ENCODE peak calls at places on chromosomes 12 and 14, in seven cellular contexts. One of them, this sample, is unnamed.

GRCh38 chr14:96917442-96917963 is 120.3 kb downstream of the VRK1 start:
- DNase-seq in hepatic stellate cell: no peak
- DNase-seq in PC-3: no peak
- DNase-seq in stimulated activated naive B cell treated with anti-CD40 and anti-IgM and Interleukin-4, amounts not matched to agents 10 μg/mL and 1 μg/mL and 100 μg/mL, for 72 hours: no peak
- DNase-seq in sigmoid colon: no peak
- DNase-seq in activated CD4-positive, alpha-beta T cell treated with anti-CD3 and anti-CD28 coated beads, Interleukin-2, amount 50 U/mL, for 4 hours: no peak
- DNase-seq in activated naive CD4-positive, alpha-beta T cell treated with anti-CD3 and anti-CD28 coated beads, Interleukin-2, amount 10 ng/mL, durations not matched to agents 7 days and 5 days: no peak
- DNase-seq in this sample: no peak

GRCh38 chr12:123269980-123270379 is 1.7 kb downstream of the CDK2AP1 start:
- DNase-seq in activated naive CD4-positive, alpha-beta T cell treated with anti-CD3 and anti-CD28 coated beads, Interleukin-2, amount 10 ng/mL, durations not matched to agents 7 days and 5 days: peak; percentile 31
- DNase-seq in hepatic stellate cell: peak; percentile 44
- DNase-seq in stimulated activated naive B cell treated with anti-CD40 and anti-IgM and Interleukin-4, amounts not matched to agents 10 μg/mL and 1 μg/mL and 100 μg/mL, for 72 hours: no peak
- DNase-seq in PC-3: peak; percentile 26
- DNase-seq in sigmoid colon: no peak
- DNase-seq in activated CD4-positive, alpha-beta T cell treated with anti-CD3 and anti-CD28 coated beads, Interleukin-2, amount 50 U/mL, for 4 hours: no peak
- DNase-seq in this sample: peak; percentile 61

GRCh38 chr14:105204206-105204930 is 23.3 kb upstream of the NUDT14 start:
- DNase-seq in sigmoid colon: no peak
- DNase-seq in stimulated activated naive B cell treated with anti-CD40 and anti-IgM and Interleukin-4, amounts not matched to agents 10 μg/mL and 1 μg/mL and 100 μg/mL, for 72 hours: no peak
- DNase-seq in hepatic stellate cell: no peak
- DNase-seq in activated naive CD4-positive, alpha-beta T cell treated with anti-CD3 and anti-CD28 coated beads, Interleukin-2, amount 10 ng/mL, durations not matched to agents 7 days and 5 days: no peak
- DNase-seq in PC-3: peak; percentile 74
- DNase-seq in activated CD4-positive, alpha-beta T cell treated with anti-CD3 and anti-CD28 coated beads, Interleukin-2, amount 50 U/mL, for 4 hours: no peak
- DNase-seq in this sample: no peak

GRCh38 chr12:112170971-112171596 is 45.7 kb downstream of the TRAFD1 start:
- DNase-seq in hepatic stellate cell: no peak
- DNase-seq in PC-3: no peak
- DNase-seq in stimulated activated naive B cell treated with anti-CD40 and anti-IgM and Interleukin-4, amounts not matched to agents 10 μg/mL and 1 μg/mL and 100 μg/mL, for 72 hours: no peak
- DNase-seq in sigmoid colon: peak; percentile 49
- DNase-seq in activated CD4-positive, alpha-beta T cell treated with anti-CD3 and anti-CD28 coated beads, Interleukin-2, amount 50 U/mL, for 4 hours: no peak
- DNase-seq in activated naive CD4-positive, alpha-beta T cell treated with anti-CD3 and anti-CD28 coated beads, Interleukin-2, amount 10 ng/mL, durations not matched to agents 7 days and 5 days: no peak
- DNase-seq in this sample: no peak

GRCh38 chr12:111462134-111462821 is 56.6 kb downstream of the SH2B3 start:
- DNase-seq in hepatic stellate cell: peak; percentile 55
- DNase-seq in activated CD4-positive, alpha-beta T cell treated with anti-CD3 and anti-CD28 coated beads, Interleukin-2, amount 50 U/mL, for 4 hours: no peak
- DNase-seq in sigmoid colon: no peak
- DNase-seq in stimulated activated naive B cell treated with anti-CD40 and anti-IgM and Interleukin-4, amounts not matched to agents 10 μg/mL and 1 μg/mL and 100 μg/mL, for 72 hours: no peak
- DNase-seq in PC-3: no peak
- DNase-seq in activated naive CD4-positive, alpha-beta T cell treated with anti-CD3 and anti-CD28 coated beads, Interleukin-2, amount 10 ng/mL, durations not matched to agents 7 days and 5 days: no peak
- DNase-seq in this sample: no peak

GRCh38 chr14:50040401-50040775 is 76.0 kb downstream of the VCPKMT start:
- DNase-seq in activated CD4-positive, alpha-beta T cell treated with anti-CD3 and anti-CD28 coated beads, Interleukin-2, amount 50 U/mL, for 4 hours: peak; percentile 38
- DNase-seq in activated naive CD4-positive, alpha-beta T cell treated with anti-CD3 and anti-CD28 coated beads, Interleukin-2, amount 10 ng/mL, durations not matched to agents 7 days and 5 days: peak; percentile 61
- DNase-seq in sigmoid colon: no peak
- DNase-seq in PC-3: peak; percentile 91
- DNase-seq in hepatic stellate cell: peak; percentile 60
- DNase-seq in stimulated activated naive B cell treated with anti-CD40 and anti-IgM and Interleukin-4, amounts not matched to agents 10 μg/mL and 1 μg/mL and 100 μg/mL, for 72 hours: peak; percentile 31
- DNase-seq in this sample: peak; percentile 76

GRCh38 chr12:93128332-93128707 is 199.2 kb upstream of the EEA1 start:
- DNase-seq in activated naive CD4-positive, alpha-beta T cell treated with anti-CD3 and anti-CD28 coated beads, Interleukin-2, amount 10 ng/mL, durations not matched to agents 7 days and 5 days: no peak
- DNase-seq in activated CD4-positive, alpha-beta T cell treated with anti-CD3 and anti-CD28 coated beads, Interleukin-2, amount 50 U/mL, for 4 hours: no peak
- DNase-seq in stimulated activated naive B cell treated with anti-CD40 and anti-IgM and Interleukin-4, amounts not matched to agents 10 μg/mL and 1 μg/mL and 100 μg/mL, for 72 hours: no peak
- DNase-seq in hepatic stellate cell: no peak
- DNase-seq in sigmoid colon: no peak
- DNase-seq in PC-3: no peak
- DNase-seq in this sample: no peak

GRCh38 chr12:127677537-127678131 is 589.3 kb upstream of the TMEM132C start:
- DNase-seq in PC-3: peak; percentile 97
- DNase-seq in hepatic stellate cell: peak; percentile 70
- DNase-seq in activated naive CD4-positive, alpha-beta T cell treated with anti-CD3 and anti-CD28 coated beads, Interleukin-2, amount 10 ng/mL, durations not matched to agents 7 days and 5 days: peak; percentile 69
- DNase-seq in stimulated activated naive B cell treated with anti-CD40 and anti-IgM and Interleukin-4, amounts not matched to agents 10 μg/mL and 1 μg/mL and 100 μg/mL, for 72 hours: peak; percentile 13
- DNase-seq in activated CD4-positive, alpha-beta T cell treated with anti-CD3 and anti-CD28 coated beads, Interleukin-2, amount 50 U/mL, for 4 hours: peak; percentile 13
- DNase-seq in sigmoid colon: peak; percentile 70
- DNase-seq in this sample: peak; percentile 71

GRCh38 chr12:110012137-110012536 is 12.9 kb downstream of the ANKRD13A start:
- DNase-seq in activated CD4-positive, alpha-beta T cell treated with anti-CD3 and anti-CD28 coated beads, Interleukin-2, amount 50 U/mL, for 4 hours: no peak
- DNase-seq in activated naive CD4-positive, alpha-beta T cell treated with anti-CD3 and anti-CD28 coated beads, Interleukin-2, amount 10 ng/mL, durations not matched to agents 7 days and 5 days: no peak
- DNase-seq in hepatic stellate cell: peak; percentile 48
- DNase-seq in PC-3: no peak
- DNase-seq in stimulated activated naive B cell treated with anti-CD40 and anti-IgM and Interleukin-4, amounts not matched to agents 10 μg/mL and 1 μg/mL and 100 μg/mL, for 72 hours: peak; percentile 79
- DNase-seq in sigmoid colon: no peak
- DNase-seq in this sample: peak; percentile 69

GRCh38 chr14:51041117-51041531 is 53.8 kb downstream of the TRIM9 start:
- DNase-seq in sigmoid colon: no peak
- DNase-seq in PC-3: no peak
- DNase-seq in stimulated activated naive B cell treated with anti-CD40 and anti-IgM and Interleukin-4, amounts not matched to agents 10 μg/mL and 1 μg/mL and 100 μg/mL, for 72 hours: no peak
- DNase-seq in activated naive CD4-positive, alpha-beta T cell treated with anti-CD3 and anti-CD28 coated beads, Interleukin-2, amount 10 ng/mL, durations not matched to agents 7 days and 5 days: no peak
- DNase-seq in activated CD4-positive, alpha-beta T cell treated with anti-CD3 and anti-CD28 coated beads, Interleukin-2, amount 50 U/mL, for 4 hours: no peak
- DNase-seq in hepatic stellate cell: no peak
- DNase-seq in this sample: no peak

GRCh38 chr14:64685364-64686130 is 18.7 kb upstream of the PLEKHG3 start:
- DNase-seq in PC-3: no peak
- DNase-seq in sigmoid colon: no peak
- DNase-seq in activated naive CD4-positive, alpha-beta T cell treated with anti-CD3 and anti-CD28 coated beads, Interleukin-2, amount 10 ng/mL, durations not matched to agents 7 days and 5 days: no peak
- DNase-seq in stimulated activated naive B cell treated with anti-CD40 and anti-IgM and Interleukin-4, amounts not matched to agents 10 μg/mL and 1 μg/mL and 100 μg/mL, for 72 hours: no peak
- DNase-seq in hepatic stellate cell: no peak
- DNase-seq in activated CD4-positive, alpha-beta T cell treated with anti-CD3 and anti-CD28 coated beads, Interleukin-2, amount 50 U/mL, for 4 hours: no peak
- DNase-seq in this sample: no peak

GRCh38 chr12:97642906-97643305 is 180.3 kb downstream of the RMST start:
- DNase-seq in activated CD4-positive, alpha-beta T cell treated with anti-CD3 and anti-CD28 coated beads, Interleukin-2, amount 50 U/mL, for 4 hours: no peak
- DNase-seq in activated naive CD4-positive, alpha-beta T cell treated with anti-CD3 and anti-CD28 coated beads, Interleukin-2, amount 10 ng/mL, durations not matched to agents 7 days and 5 days: no peak
- DNase-seq in sigmoid colon: no peak
- DNase-seq in stimulated activated naive B cell treated with anti-CD40 and anti-IgM and Interleukin-4, amounts not matched to agents 10 μg/mL and 1 μg/mL and 100 μg/mL, for 72 hours: no peak
- DNase-seq in hepatic stellate cell: no peak
- DNase-seq in PC-3: no peak
- DNase-seq in this sample: no peak

GRCh38 chr12:101480849-101481248 is 5.7 kb downstream of the SPIC start:
- DNase-seq in activated CD4-positive, alpha-beta T cell treated with anti-CD3 and anti-CD28 coated beads, Interleukin-2, amount 50 U/mL, for 4 hours: no peak
- DNase-seq in PC-3: no peak
- DNase-seq in activated naive CD4-positive, alpha-beta T cell treated with anti-CD3 and anti-CD28 coated beads, Interleukin-2, amount 10 ng/mL, durations not matched to agents 7 days and 5 days: no peak
- DNase-seq in stimulated activated naive B cell treated with anti-CD40 and anti-IgM and Interleukin-4, amounts not matched to agents 10 μg/mL and 1 μg/mL and 100 μg/mL, for 72 hours: no peak
- DNase-seq in hepatic stellate cell: no peak
- DNase-seq in sigmoid colon: no peak
- DNase-seq in this sample: no peak

GRCh38 chr14:103679351-103679750 is 35.9 kb downstream of the XRCC3 start:
- DNase-seq in activated naive CD4-positive, alpha-beta T cell treated with anti-CD3 and anti-CD28 coated beads, Interleukin-2, amount 10 ng/mL, durations not matched to agents 7 days and 5 days: peak; percentile 59
- DNase-seq in hepatic stellate cell: no peak
- DNase-seq in sigmoid colon: no peak
- DNase-seq in activated CD4-positive, alpha-beta T cell treated with anti-CD3 and anti-CD28 coated beads, Interleukin-2, amount 50 U/mL, for 4 hours: peak; percentile 21
- DNase-seq in stimulated activated naive B cell treated with anti-CD40 and anti-IgM and Interleukin-4, amounts not matched to agents 10 μg/mL and 1 μg/mL and 100 μg/mL, for 72 hours: peak; percentile 50
- DNase-seq in PC-3: peak; percentile 23
- DNase-seq in this sample: no peak

GRCh38 chr12:15540469-15540872 is 218.2 kb downstream of the PTPRO start:
- DNase-seq in sigmoid colon: no peak
- DNase-seq in PC-3: no peak
- DNase-seq in activated naive CD4-positive, alpha-beta T cell treated with anti-CD3 and anti-CD28 coated beads, Interleukin-2, amount 10 ng/mL, durations not matched to agents 7 days and 5 days: no peak
- DNase-seq in hepatic stellate cell: peak; percentile 12
- DNase-seq in stimulated activated naive B cell treated with anti-CD40 and anti-IgM and Interleukin-4, amounts not matched to agents 10 μg/mL and 1 μg/mL and 100 μg/mL, for 72 hours: no peak
- DNase-seq in activated CD4-positive, alpha-beta T cell treated with anti-CD3 and anti-CD28 coated beads, Interleukin-2, amount 50 U/mL, for 4 hours: no peak
- DNase-seq in this sample: no peak

GRCh38 chr12:95700316-95700785 is 90.2 kb downstream of the NTN4 start:
- DNase-seq in activated naive CD4-positive, alpha-beta T cell treated with anti-CD3 and anti-CD28 coated beads, Interleukin-2, amount 10 ng/mL, durations not matched to agents 7 days and 5 days: no peak
- DNase-seq in activated CD4-positive, alpha-beta T cell treated with anti-CD3 and anti-CD28 coated beads, Interleukin-2, amount 50 U/mL, for 4 hours: no peak
- DNase-seq in PC-3: peak; percentile 84
- DNase-seq in sigmoid colon: no peak
- DNase-seq in stimulated activated naive B cell treated with anti-CD40 and anti-IgM and Interleukin-4, amounts not matched to agents 10 μg/mL and 1 μg/mL and 100 μg/mL, for 72 hours: peak; percentile 55
- DNase-seq in hepatic stellate cell: peak; percentile 47
- DNase-seq in this sample: no peak

GRCh38 chr12:22318122-22318737 is 16.3 kb downstream of the ST8SIA1 start:
- DNase-seq in PC-3: peak; percentile 18
- DNase-seq in stimulated activated naive B cell treated with anti-CD40 and anti-IgM and Interleukin-4, amounts not matched to agents 10 μg/mL and 1 μg/mL and 100 μg/mL, for 72 hours: no peak
- DNase-seq in sigmoid colon: no peak
- DNase-seq in hepatic stellate cell: no peak
- DNase-seq in activated CD4-positive, alpha-beta T cell treated with anti-CD3 and anti-CD28 coated beads, Interleukin-2, amount 50 U/mL, for 4 hours: no peak
- DNase-seq in activated naive CD4-positive, alpha-beta T cell treated with anti-CD3 and anti-CD28 coated beads, Interleukin-2, amount 10 ng/mL, durations not matched to agents 7 days and 5 days: no peak
- DNase-seq in this sample: no peak

GRCh38 chr12:100141666-100141997 is 1.0 kb downstream of the BLTP3B start:
- DNase-seq in activated CD4-positive, alpha-beta T cell treated with anti-CD3 and anti-CD28 coated beads, Interleukin-2, amount 50 U/mL, for 4 hours: peak; percentile 10
- DNase-seq in sigmoid colon: peak; percentile 62
- DNase-seq in PC-3: peak; percentile 91
- DNase-seq in stimulated activated naive B cell treated with anti-CD40 and anti-IgM and Interleukin-4, amounts not matched to agents 10 μg/mL and 1 μg/mL and 100 μg/mL, for 72 hours: no peak
- DNase-seq in hepatic stellate cell: peak; percentile 55
- DNase-seq in activated naive CD4-positive, alpha-beta T cell treated with anti-CD3 and anti-CD28 coated beads, Interleukin-2, amount 10 ng/mL, durations not matched to agents 7 days and 5 days: peak; percentile 30
- DNase-seq in this sample: no peak

GRCh38 chr14:102830474-102831045 is 53.3 kb downstream of the TRAF3 start:
- DNase-seq in PC-3: no peak
- DNase-seq in activated CD4-positive, alpha-beta T cell treated with anti-CD3 and anti-CD28 coated beads, Interleukin-2, amount 50 U/mL, for 4 hours: no peak
- DNase-seq in sigmoid colon: no peak
- DNase-seq in hepatic stellate cell: no peak
- DNase-seq in activated naive CD4-positive, alpha-beta T cell treated with anti-CD3 and anti-CD28 coated beads, Interleukin-2, amount 10 ng/mL, durations not matched to agents 7 days and 5 days: no peak
- DNase-seq in stimulated activated naive B cell treated with anti-CD40 and anti-IgM and Interleukin-4, amounts not matched to agents 10 μg/mL and 1 μg/mL and 100 μg/mL, for 72 hours: no peak
- DNase-seq in this sample: peak; percentile 30

GRCh38 chr12:57526477-57527126 is 4.0 kb downstream of the MBD6 start:
- DNase-seq in stimulated activated naive B cell treated with anti-CD40 and anti-IgM and Interleukin-4, amounts not matched to agents 10 μg/mL and 1 μg/mL and 100 μg/mL, for 72 hours: no peak
- DNase-seq in activated CD4-positive, alpha-beta T cell treated with anti-CD3 and anti-CD28 coated beads, Interleukin-2, amount 50 U/mL, for 4 hours: no peak
- DNase-seq in hepatic stellate cell: no peak
- DNase-seq in PC-3: no peak
- DNase-seq in sigmoid colon: no peak
- DNase-seq in activated naive CD4-positive, alpha-beta T cell treated with anti-CD3 and anti-CD28 coated beads, Interleukin-2, amount 10 ng/mL, durations not matched to agents 7 days and 5 days: no peak
- DNase-seq in this sample: no peak

GRCh38 chr14:63435838-63436237 is 107.3 kb downstream of the PPP2R5E start:
- DNase-seq in activated CD4-positive, alpha-beta T cell treated with anti-CD3 and anti-CD28 coated beads, Interleukin-2, amount 50 U/mL, for 4 hours: no peak
- DNase-seq in hepatic stellate cell: peak; percentile 63
- DNase-seq in sigmoid colon: peak; percentile 94
- DNase-seq in stimulated activated naive B cell treated with anti-CD40 and anti-IgM and Interleukin-4, amounts not matched to agents 10 μg/mL and 1 μg/mL and 100 μg/mL, for 72 hours: no peak
- DNase-seq in activated naive CD4-positive, alpha-beta T cell treated with anti-CD3 and anti-CD28 coated beads, Interleukin-2, amount 10 ng/mL, durations not matched to agents 7 days and 5 days: no peak
- DNase-seq in PC-3: peak; percentile 18
- DNase-seq in this sample: no peak

GRCh38 chr12:88693837-88694445 is 113.7 kb upstream of the KITLG start:
- DNase-seq in stimulated activated naive B cell treated with anti-CD40 and anti-IgM and Interleukin-4, amounts not matched to agents 10 μg/mL and 1 μg/mL and 100 μg/mL, for 72 hours: no peak
- DNase-seq in hepatic stellate cell: no peak
- DNase-seq in activated naive CD4-positive, alpha-beta T cell treated with anti-CD3 and anti-CD28 coated beads, Interleukin-2, amount 10 ng/mL, durations not matched to agents 7 days and 5 days: no peak
- DNase-seq in sigmoid colon: no peak
- DNase-seq in PC-3: peak; percentile 51
- DNase-seq in activated CD4-positive, alpha-beta T cell treated with anti-CD3 and anti-CD28 coated beads, Interleukin-2, amount 50 U/mL, for 4 hours: no peak
- DNase-seq in this sample: no peak

GRCh38 chr14:104657563-104658324 is 31.7 kb upstream of the INF2 start:
- DNase-seq in activated naive CD4-positive, alpha-beta T cell treated with anti-CD3 and anti-CD28 coated beads, Interleukin-2, amount 10 ng/mL, durations not matched to agents 7 days and 5 days: no peak
- DNase-seq in activated CD4-positive, alpha-beta T cell treated with anti-CD3 and anti-CD28 coated beads, Interleukin-2, amount 50 U/mL, for 4 hours: no peak
- DNase-seq in sigmoid colon: no peak
- DNase-seq in hepatic stellate cell: no peak
- DNase-seq in stimulated activated naive B cell treated with anti-CD40 and anti-IgM and Interleukin-4, amounts not matched to agents 10 μg/mL and 1 μg/mL and 100 μg/mL, for 72 hours: peak; percentile 74
- DNase-seq in PC-3: no peak
- DNase-seq in this sample: no peak

GRCh38 chr12:109875572-109876131 is 4.7 kb downstream of the GLTP start:
- DNase-seq in stimulated activated naive B cell treated with anti-CD40 and anti-IgM and Interleukin-4, amounts not matched to agents 10 μg/mL and 1 μg/mL and 100 μg/mL, for 72 hours: no peak
- DNase-seq in hepatic stellate cell: no peak
- DNase-seq in activated naive CD4-positive, alpha-beta T cell treated with anti-CD3 and anti-CD28 coated beads, Interleukin-2, amount 10 ng/mL, durations not matched to agents 7 days and 5 days: no peak
- DNase-seq in activated CD4-positive, alpha-beta T cell treated with anti-CD3 and anti-CD28 coated beads, Interleukin-2, amount 50 U/mL, for 4 hours: no peak
- DNase-seq in PC-3: peak; percentile 76
- DNase-seq in sigmoid colon: no peak
- DNase-seq in this sample: no peak